ENCODE peak calls at places on chromosomes 13 and 19, in eight cellular contexts. Q is Kasumi-1; F is Peyer's patch; P is AG04450; I is stimulated activated CD8-positive, alpha-beta memory T cell treated with anti-CD3 and anti-CD28 coated beads, Interleukin-12 subunit alpha, Interleukin-12 subunit beta, amount 100 ng/mL, for 4 hours; T is NCI-H1105 treated with DMSO at 0.1 percent for 48 hours; E is left colon; C is stimulated activated CD4-positive, alpha-beta T cell treated with anti-CD3 and anti-CD28 coated beads, Interleukin-2, amount 100 ng/mL, for 48 hours. N is an unnamed sample.

GRCh38 chr13:39656325-39656677 is 839 bp downstream of the COG6 start:
- DNase-seq in Q (no peak), F (no peak), P (no peak), I (no peak), T (no peak), E (no peak), C (no peak), N (no peak)

GRCh38 chr13:101955764-101956163 is 446.1 kb downstream of the FGF14 start:
- DNase-seq in Q (no peak), F (no peak), P (no peak), I (no peak), T (no peak), E (no peak), C (no peak), N (no peak)

GRCh38 chr19:22472180-22472637 is 50.1 kb upstream of the ZNF98 start:
- DNase-seq in Q (no peak), F (no peak), P (no peak), I (no peak), T (no peak), E (no peak), C (no peak), N (no peak)

GRCh38 chr13:112775791-112776279 is 86.0 kb downstream of the ATP11A start:
- DNase-seq in Q (no peak), F (no peak), P (no peak), I (no peak), T (no peak), E (no peak), C (no peak), N (no peak)

GRCh38 chr19:33219261-33219812 is 6.3 kb downstream of the SLC7A10 start:
- DNase-seq in Q (no peak), F (no peak), P (no peak), I (no peak), T (no peak), E (no peak), C (no peak), N (no peak)

GRCh38 chr19:38209671-38210457 is 14.2 kb downstream of the DPF1 start:
- DNase-seq in Q (no peak), F (peak; percentile 25), P (no peak), I (no peak), T (peak; percentile 61), E (peak; percentile 68), C (no peak), N (peak; percentile 29)

GRCh38 chr19:3229346-3229743 is 4.9 kb downstream of the CELF5 start:
- DNase-seq in Q (no peak), F (no peak), P (no peak), I (no peak), T (no peak), E (no peak), C (no peak), N (no peak)

GRCh38 chr13:107462501-107462900 is 752.8 kb downstream of the LIG4 start:
- DNase-seq in Q (no peak), F (no peak), P (no peak), I (no peak), T (no peak), E (no peak), C (no peak), N (no peak)

GRCh38 chr13:25881136-25881926 is 170.5 kb downstream of the SHISA2 start:
- DNase-seq in Q (no peak), F (no peak), P (no peak), I (no peak), T (no peak), E (no peak), C (no peak), N (peak; percentile 19)

GRCh38 chr19:12065100-12065538 is 588 bp downstream of the ZNF844 start:
- DNase-seq in Q (no peak), F (no peak), P (no peak), I (no peak), T (no peak), E (peak; percentile 33), C (no peak), N (no peak)

N was measured in skeletal muscle cell.